ENCODE peak calls at places on chromosomes 1 and 21, in eight cellular contexts. W is HAP-1; G is MM.1S; R is neural progenitor cell; H is CD8-positive, alpha-beta T cell; P is right lobe of liver; U is psoas muscle; S is neuronal stem cell. L is an unnamed sample. For H3K27me3, the result is how much of the 10 kb centered on the place peaks cover.

GRCh38 chr1:197774691-197775281 is 494 bp downstream of the DENND1B start:
- DNase-seq in W (peak), G (peak), R (peak), H (peak), P (peak), U (peak), S (peak), L (peak)

GRCh38 chr1:209156991-209157390 is 426.5 kb upstream of the CAMK1G start:
- DNase-seq in W (no peak), G (no peak), R (no peak), H (no peak), P (no peak), U (no peak), S (peak), L (no peak)

GRCh38 chr1:54649921-54650320 is 8.3 kb downstream of the MROH7 start:
- DNase-seq in W (no peak), G (no peak), R (no peak), H (no peak), P (no peak), U (no peak), S (no peak), L (no peak)

GRCh38 chr1:91066545-91066944 is 44.7 kb upstream of the ZNF644 start:
- DNase-seq in W (no peak), G (no peak), R (no peak), H (no peak), P (no peak), U (no peak), S (no peak), L (no peak)

GRCh38 chr1:40383488-40384412 is 10.2 kb downstream of the SMAP2 start:
- DNase-seq in W (no peak), G (no peak), R (no peak), H (no peak), P (no peak), U (no peak), S (no peak), L (no peak)

GRCh38 chr1:36366091-36366661 is 19.5 kb downstream of the STK40 start:
- DNase-seq in W (no peak), G (no peak), R (peak), H (peak), P (no peak), U (peak), S (peak), L (no peak)

GRCh38 chr1:208034135-208034534 is 123.2 kb upstream of the CD34 start:
- DNase-seq in W (no peak), G (no peak), R (no peak), H (no peak), P (no peak), U (no peak), S (no peak), L (no peak)

GRCh38 chr1:90713741-90714509 is 3.2 kb downstream of the BARHL2 start:
- DNase-seq in W (no peak), G (no peak), R (peak), H (no peak), P (no peak), U (no peak), S (no peak), L (no peak)

GRCh38 chr1:158002022-158002629 is 8.7 kb downstream of the KIRREL1 start:
- DNase-seq in W (no peak), G (no peak), R (peak), H (no peak), P (no peak), U (no peak), S (no peak), L (no peak)

GRCh38 chr1:222948079-222948478 is 133.2 kb downstream of the DISP1 start:
- DNase-seq in W (no peak), G (no peak), R (no peak), H (no peak), P (no peak), U (no peak), S (no peak), L (no peak)

GRCh38 chr1:94773931-94774422 is 46.2 kb upstream of the SLC44A3 start:
- DNase-seq in W (no peak), G (no peak), R (no peak), H (no peak), P (no peak), U (no peak), S (no peak), L (no peak)

GRCh38 chr1:110005971-110006370 is 21.4 kb downstream of the AHCYL1 start:
- DNase-seq in W (no peak), G (no peak), R (no peak), H (no peak), P (no peak), U (no peak), S (no peak), L (no peak)

GRCh38 chr1:247077234-247077633 is 1.4 kb downstream of the ZNF670 start:
- DNase-seq in W (no peak), G (no peak), R (no peak), H (no peak), P (no peak), U (no peak), S (no peak), L (no peak)

GRCh38 chr21:17501107-17502006 is 11.5 kb upstream of the CXADR start:
- DNase-seq in W (peak), G (no peak), R (no peak), H (no peak), P (no peak), U (no peak), S (no peak), L (no peak)

GRCh38 chr1:186155594-186155993 is 219.5 kb downstream of the TPR start:
- DNase-seq in W (peak), G (peak), R (peak), H (no peak), P (no peak), U (no peak), S (no peak), L (no peak)

GRCh38 chr1:177817969-177818872 is 151.6 kb downstream of the SEC16B start:
- DNase-seq in W (no peak), G (peak), R (no peak), H (no peak), P (no peak), U (no peak), S (no peak), L (no peak)

GRCh38 chr21:45208627-45208951 is 79.1 kb downstream of the POFUT2 start:
- DNase-seq in W (no peak), G (no peak), R (no peak), H (no peak), P (no peak), U (no peak), S (no peak), L (no peak)

GRCh38 chr1:61081135-61081636 is 1.2 kb upstream of the NFIA start:
- DNase-seq in W (no peak), G (no peak), R (no peak), H (no peak), P (no peak), U (no peak), S (no peak), L (no peak)

GRCh38 chr1:176469450-176469985 is 6.5 kb downstream of the PAPPA2 start:
- DNase-seq in W (no peak), G (no peak), R (no peak), H (no peak), P (no peak), U (no peak), S (no peak), L (no peak)

GRCh38 chr21:39097981-39098380 is 85.3 kb downstream of the PSMG1 start:
- DNase-seq in W (no peak), G (no peak), R (no peak), H (no peak), P (no peak), U (no peak), S (no peak), L (no peak)

DNA sequence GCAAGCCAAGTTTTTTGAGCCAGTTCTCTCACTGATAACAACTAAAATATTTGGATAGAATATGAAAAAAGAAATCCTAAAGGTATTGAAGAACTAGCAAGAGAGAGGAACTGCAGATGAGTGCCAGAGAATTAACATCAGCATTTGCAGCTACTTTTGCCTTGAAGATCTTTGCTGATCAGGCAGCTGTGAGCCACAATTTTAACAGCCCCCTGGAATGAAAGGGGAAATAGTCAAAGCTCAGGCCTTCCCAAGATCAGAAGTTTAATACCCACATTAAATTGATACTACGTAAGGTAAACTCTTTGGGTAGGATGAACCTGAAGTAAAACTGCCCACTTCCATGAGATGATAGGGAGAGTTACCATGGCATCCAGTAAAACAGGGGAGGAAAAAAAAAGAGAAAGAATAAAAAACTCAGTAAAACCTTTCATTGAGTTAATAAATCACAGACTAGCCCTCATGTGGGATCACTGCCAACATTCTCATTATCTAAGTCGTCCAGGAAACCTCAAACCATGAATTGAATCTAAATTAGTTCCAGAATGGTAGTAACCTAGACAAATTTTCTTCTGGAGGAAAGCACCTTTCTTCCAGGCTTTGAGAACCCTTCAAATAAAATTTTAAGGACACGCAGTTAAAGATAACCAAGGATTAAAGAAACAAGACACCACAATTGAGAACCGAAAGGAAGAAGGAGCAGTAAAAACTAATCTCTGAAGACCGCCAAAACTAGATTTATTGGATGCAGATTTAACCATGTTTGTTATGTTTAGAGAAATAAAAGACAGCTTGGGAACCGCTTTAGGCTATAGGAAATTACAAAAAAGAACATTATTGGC is 28.3 kb downstream of the SCP2 start:
- DNase-seq in W (peak), G (no peak), R (no peak), H (no peak), P (no peak), U (no peak), S (no peak), L (no peak)
- H3K27me3 ChIP-seq in W (under half), G (under half), R (under half), H (under half), P (under half), U (under half), S (under half), L (under half)

GRCh38 chr1:204288061-204288588 is 71.6 kb downstream of the PLEKHA6 start:
- DNase-seq in W (peak), G (no peak), R (no peak), H (no peak), P (peak), U (peak), S (no peak), L (peak)

GRCh38 chr1:204285438-204286322 is 71.9 kb upstream of the GOLT1A start:
- DNase-seq in W (no peak), G (no peak), R (no peak), H (no peak), P (no peak), U (no peak), S (no peak), L (no peak)

GRCh38 chr1:204286841-204287387 is 72.8 kb downstream of the PLEKHA6 start:
- DNase-seq in W (no peak), G (peak), R (no peak), H (peak), P (peak), U (no peak), S (no peak), L (peak)

GRCh38 chr1:204286323-204286714 is 72.5 kb upstream of the GOLT1A start:
- DNase-seq in W (no peak), G (peak), R (no peak), H (no peak), P (no peak), U (no peak), S (no peak), L (no peak)

DNA sequence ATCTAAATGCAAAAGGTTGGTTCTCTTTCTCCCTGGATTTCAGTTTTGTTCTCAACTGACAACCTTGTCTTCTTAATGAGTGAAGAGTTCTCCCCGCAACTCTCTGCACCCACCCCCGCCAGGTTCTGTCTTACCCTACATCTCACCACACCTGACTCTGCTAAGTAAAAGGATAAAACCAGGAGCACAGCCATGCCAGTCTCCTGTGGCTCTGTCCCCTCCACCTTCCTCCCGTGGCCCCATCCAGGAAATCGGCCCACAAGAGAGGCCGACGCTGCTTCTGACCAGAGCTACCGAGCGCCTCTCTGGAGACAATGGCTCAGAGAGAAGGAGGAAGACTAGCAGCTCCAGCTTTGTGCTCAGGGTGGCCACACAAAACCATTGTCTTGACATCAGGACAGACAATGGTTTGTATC is 72.3 kb downstream of the PLEKHA6 start:
- DNase-seq in W (no peak), G (peak), R (peak), H (no peak), P (no peak), U (no peak), S (no peak), L (no peak)
- H3K27me3 ChIP-seq in W (half or more), G (under half), R (under half), H (under half), P (under half), U (under half), S (under half), L (under half)

GRCh38 chr1:73564294-73564693 is 633.7 kb downstream of the LRRIQ3 start:
- DNase-seq in W (no peak), G (no peak), R (no peak), H (no peak), P (no peak), U (no peak), S (no peak), L (no peak)
- H3K27me3 ChIP-seq in W (under half), G (under half), R (under half), H (under half), P (under half), U (under half), S (under half), L (under half)

GRCh38 chr1:112371770-112372169 is 24.2 kb upstream of the CTTNBP2NL start:
- DNase-seq in W (no peak), G (no peak), R (no peak), H (no peak), P (no peak), U (no peak), S (no peak), L (no peak)

GRCh38 chr1:112370981-112371380 is 25.0 kb upstream of the CTTNBP2NL start:
- DNase-seq in W (no peak), G (no peak), R (no peak), H (no peak), P (no peak), U (no peak), S (no peak), L (no peak)

GRCh38 chr1:112368198-112368597 is 27.8 kb upstream of the CTTNBP2NL start:
- DNase-seq in W (no peak), G (no peak), R (no peak), H (no peak), P (no peak), U (no peak), S (no peak), L (no peak)

GRCh38 chr1:112373841-112374240 is 22.2 kb upstream of the CTTNBP2NL start:
- DNase-seq in W (no peak), G (no peak), R (no peak), H (no peak), P (no peak), U (no peak), S (no peak), L (no peak)

DNA sequence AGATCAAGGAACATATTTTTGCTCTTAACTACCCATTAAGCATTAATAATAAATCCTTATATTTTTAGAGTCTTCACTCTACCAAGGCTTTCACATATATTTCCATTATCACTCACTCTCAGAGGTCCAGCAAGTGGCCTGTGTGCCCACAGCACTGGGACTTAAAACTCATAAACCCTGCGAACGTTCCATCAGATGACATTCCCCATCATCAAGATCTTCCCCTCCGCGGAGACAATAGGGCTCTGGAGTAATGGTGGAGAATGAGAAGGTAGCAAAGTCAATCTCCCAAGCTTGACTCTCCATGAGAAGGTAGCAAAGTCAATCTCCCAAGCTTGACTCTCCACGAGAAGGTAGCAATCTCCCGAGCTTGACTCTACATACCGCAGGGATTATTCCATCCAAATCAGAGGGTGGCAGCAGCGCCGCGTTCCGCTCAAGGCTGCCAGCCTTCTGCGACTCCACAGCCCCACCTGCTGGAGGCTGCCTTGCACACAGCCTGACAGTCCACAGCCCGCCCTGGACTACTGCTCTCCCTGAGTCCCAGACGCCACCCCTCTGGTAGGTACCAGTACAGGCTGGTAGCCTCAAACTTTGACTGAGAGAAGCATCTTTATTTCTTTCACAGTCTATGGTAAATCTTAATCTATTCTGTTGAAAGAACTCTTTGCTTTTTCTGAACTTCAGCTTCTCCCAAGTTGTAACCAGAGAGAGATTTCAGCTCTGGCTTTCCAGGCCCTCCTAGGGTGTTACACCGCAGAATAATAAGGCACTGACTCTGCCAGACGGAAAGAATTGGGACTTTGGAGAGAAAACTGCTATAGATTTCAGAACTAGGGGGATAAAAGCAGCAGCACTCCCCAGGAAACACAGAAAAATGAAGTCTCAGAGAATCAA is 26.4 kb upstream of the CTTNBP2NL start:
- DNase-seq in W (peak), G (peak), R (peak), H (peak), P (peak), U (peak), S (peak), L (peak)
- H3K27me3 ChIP-seq in W (under half), G (under half), R (under half), H (under half), P (under half), U (under half), S (under half), L (under half)

GRCh38 chr1:6166221-6166620 is 13.9 kb downstream of the CHD5 start:
- DNase-seq in W (no peak), G (no peak), R (no peak), H (no peak), P (no peak), U (no peak), S (no peak), L (no peak)

GRCh38 chr1:6163191-6163972 is 16.7 kb downstream of the CHD5 start:
- DNase-seq in W (no peak), G (no peak), R (no peak), H (no peak), P (no peak), U (no peak), S (no peak), L (no peak)

GRCh38 chr1:6165441-6165985 is 14.6 kb downstream of the CHD5 start:
- DNase-seq in W (no peak), G (no peak), R (no peak), H (no peak), P (no peak), U (no peak), S (no peak), L (no peak)

GRCh38 chr1:6163973-6164617 is 16.0 kb downstream of the CHD5 start:
- DNase-seq in W (no peak), G (no peak), R (no peak), H (no peak), P (no peak), U (no peak), S (no peak), L (no peak)

GRCh38 chr1:6165027-6165426 is 15.1 kb downstream of the CHD5 start:
- DNase-seq in W (no peak), G (no peak), R (no peak), H (no peak), P (no peak), U (no peak), S (no peak), L (no peak)
- H3K27me3 ChIP-seq in W (half or more), G (half or more), R (under half), H (under half), P (under half), U (half or more), S (under half), L (under half)

GRCh38 chr1:47230692-47231313 is 1.2 kb downstream of the TAL1 start:
- DNase-seq in W (peak), G (no peak), R (peak), H (no peak), P (no peak), U (no peak), S (no peak), L (no peak)

GRCh38 chr1:47227370-47228232 is 4.4 kb downstream of the TAL1 start:
- DNase-seq in W (peak), G (no peak), R (no peak), H (no peak), P (peak), U (no peak), S (no peak), L (no peak)

GRCh38 chr1:47229031-47229831 is 2.8 kb downstream of the TAL1 start:
- DNase-seq in W (peak), G (no peak), R (peak), H (no peak), P (no peak), U (no peak), S (no peak), L (no peak)

GRCh38 chr1:47229884-47230691 is 1.9 kb downstream of the TAL1 start:
- DNase-seq in W (no peak), G (no peak), R (peak), H (no peak), P (no peak), U (no peak), S (no peak), L (no peak)

DNA sequence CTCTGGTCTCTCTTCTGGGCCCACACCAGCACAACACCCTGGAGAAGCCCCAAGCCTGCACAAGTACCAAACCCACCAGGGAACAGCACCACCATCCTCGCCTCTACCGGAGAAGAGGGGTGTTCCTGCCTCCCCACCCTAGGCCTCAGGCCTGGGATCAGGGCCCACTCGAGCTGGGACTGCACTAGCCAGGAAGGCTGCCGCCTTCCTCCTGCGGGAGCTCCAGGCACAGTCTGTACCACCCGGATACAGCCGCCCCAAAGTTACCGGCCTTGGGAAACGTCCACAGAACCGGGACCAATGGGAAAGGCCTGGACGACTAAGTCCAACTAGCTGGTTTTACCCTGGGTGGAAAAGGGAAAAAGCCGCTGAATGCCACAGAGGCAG is 3.4 kb downstream of the TAL1 start:
- DNase-seq in W (peak), G (no peak), R (no peak), H (no peak), P (no peak), U (peak), S (no peak), L (no peak)
- H3K27me3 ChIP-seq in W (under half), G (half or more), R (half or more), H (under half), P (half or more), U (half or more), S (half or more), L (under half)